ENCODE peak calls at places on chromosomes 12 and 14, in ten cellular contexts. X, Y, E, B, I, A, G, O, D and W are unnamed samples.

GRCh38 chr12:5220835-5221234 is 177.2 kb downstream of the KCNA5 start:
- DNase-seq in Y (no peak), E (no peak), G (no peak), B (no peak), I (no peak), D (no peak), X (no peak), A (no peak), O (no peak), W (no peak)

GRCh38 chr12:19544351-19544750 is 105.1 kb downstream of the AEBP2 start:
- DNase-seq in G (no peak), D (no peak), A (no peak), E (no peak), O (no peak), B (no peak), X (no peak), I (no peak), Y (no peak), W (no peak)

GRCh38 chr14:92099802-92100201 is 6.6 kb downstream of the ATXN3 start:
- DNase-seq in I (no peak), X (no peak), A (no peak), Y (no peak), B (no peak), D (no peak), O (no peak), E (no peak), G (no peak), W (no peak)

GRCh38 chr14:88037270-88037669 is 32.3 kb downstream of the GPR65 start:
- DNase-seq in E (no peak), D (peak; percentile 16), I (no peak), X (no peak), O (no peak), B (no peak), A (no peak), G (no peak), Y (no peak), W (no peak)

GRCh38 chr14:35335388-35336092 is 43.4 kb downstream of the PSMA6 start:
- DNase-seq in I (peak; percentile 87), A (no peak), G (no peak), D (no peak), X (peak; percentile 60), B (peak; percentile 57), Y (peak; percentile 47), E (no peak), O (peak; percentile 75), W (no peak)

GRCh38 chr14:35164849-35165248 is 42.5 kb downstream of the PRORP start:
- DNase-seq in Y (no peak), O (no peak), B (no peak), E (no peak), D (no peak), X (no peak), A (no peak), I (no peak), G (no peak), W (no peak)

GRCh38 chr14:76937181-76938091 is 91.1 kb downstream of the IRF2BPL start:
- DNase-seq in G (no peak), E (no peak), B (peak; percentile 73), I (peak; percentile 39), Y (peak; percentile 50), O (peak; percentile 81), A (no peak), X (peak; percentile 91), D (peak; percentile 60), W (no peak)

GRCh38 chr12:5621329-5621728 is 189.4 kb downstream of the NTF3 start:
- DNase-seq in A (no peak), X (no peak), B (no peak), G (no peak), Y (no peak), D (no peak), O (no peak), I (no peak), E (no peak), W (no peak)

GRCh38 chr12:6688543-6688999 is 604 bp downstream of the ZNF384 start:
- DNase-seq in B (no peak), X (no peak), Y (peak; percentile 30), E (peak; percentile 80), O (peak; percentile 76), G (peak; percentile 89), I (peak; percentile 49), A (no peak), D (no peak), W (peak; percentile 33)

GRCh38 chr14:39229222-39229543 is 4.5 kb upstream of the MIA2 start:
- DNase-seq in D (no peak), Y (no peak), G (no peak), B (no peak), E (no peak), I (no peak), O (no peak), X (no peak), A (no peak), W (peak; percentile 15)

GRCh38 chr14:58488550-58488949 is 61.0 kb downstream of the KIAA0586 start:
- DNase-seq in X (no peak), Y (no peak), G (no peak), D (peak; percentile 9), A (no peak), E (no peak), I (no peak), B (no peak), O (no peak), W (no peak)

GRCh38 chr12:51746416-51746815 is 102.1 kb downstream of the FIGNL2 start:
- DNase-seq in I (no peak), O (no peak), G (no peak), X (no peak), D (no peak), Y (no peak), B (no peak), E (no peak), A (no peak), W (no peak)

GRCh38 chr12:68675098-68675842 is 11.5 kb upstream of the NUP107 start:
- DNase-seq in A (no peak), X (no peak), B (no peak), O (no peak), I (peak; percentile 48), D (peak; percentile 43), G (peak; percentile 88), Y (no peak), E (no peak), W (peak; percentile 76)

DNA sequence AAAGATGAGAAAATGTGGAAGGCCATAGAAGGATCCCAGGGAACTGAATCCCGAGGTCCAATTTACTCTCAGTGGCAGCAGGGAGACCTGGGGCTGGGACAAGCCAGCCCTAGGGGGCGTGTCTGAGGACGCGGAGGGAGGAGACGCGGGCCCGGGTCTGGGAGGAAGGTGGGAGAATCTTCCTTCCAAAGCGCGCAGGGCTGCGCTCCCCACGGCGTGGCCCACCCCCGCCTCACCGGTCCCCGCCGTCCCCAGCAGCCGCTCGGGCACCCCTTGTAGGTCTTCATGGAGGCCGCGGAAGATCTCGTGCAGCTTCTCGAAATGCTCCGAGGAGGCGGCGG is 323 bp downstream of the VTI1B start:
- DNase-seq in X (peak; percentile 78), O (peak; percentile 65), G (peak; percentile 93), E (peak; percentile 56), Y (peak; percentile 58), B (peak; percentile 75), I (peak; percentile 73), D (peak; percentile 88), A (peak; percentile 28), W (peak; percentile 50)
- TF ChIP-seq CTCF in X (peak; percentile 48), O (no peak), G (peak; percentile 15), E (peak; percentile 29), Y (no peak), B (peak; percentile 44), I (no peak), D (peak; percentile 37), A (no peak), W (peak; percentile 24)

GRCh38 chr14:90624228-90624627 is 192.0 kb downstream of the TTC7B start:
- DNase-seq in A (peak; percentile 42), Y (peak; percentile 42), X (peak; percentile 76), G (no peak), O (peak; percentile 48), I (no peak), E (no peak), D (no peak), B (peak; percentile 32), W (no peak)
- H3K27me3 ChIP-seq in A (no peaks in the 10 kb centered on the region), Y (no peaks in the 10 kb centered on the region), X (no peaks in the 10 kb centered on the region), G (no peaks in the 10 kb centered on the region), O (no peaks in the 10 kb centered on the region), I (no peaks in the 10 kb centered on the region), E (no peaks in the 10 kb centered on the region), D (no peaks in the 10 kb centered on the region), B (no peaks in the 10 kb centered on the region), W (no peaks in the 10 kb centered on the region)

GRCh38 chr14:90556666-90557450 is 160.0 kb downstream of the CALM1 start:
- DNase-seq in G (peak; percentile 36), E (no peak), Y (no peak), B (no peak), D (no peak), O (no peak), X (no peak), A (no peak), I (no peak), W (no peak)
- H3K27ac ChIP-seq in G (no peak overlapping the region), E (peak overlapping the region; percentile 99), Y (no peak overlapping the region), B (peak overlapping the region; percentile 80), D (no peak overlapping the region), O (no peak overlapping the region), X (no peak overlapping the region), A (no peak overlapping the region), I (peak overlapping the region; percentile 70), W (no peak overlapping the region)

DNA sequence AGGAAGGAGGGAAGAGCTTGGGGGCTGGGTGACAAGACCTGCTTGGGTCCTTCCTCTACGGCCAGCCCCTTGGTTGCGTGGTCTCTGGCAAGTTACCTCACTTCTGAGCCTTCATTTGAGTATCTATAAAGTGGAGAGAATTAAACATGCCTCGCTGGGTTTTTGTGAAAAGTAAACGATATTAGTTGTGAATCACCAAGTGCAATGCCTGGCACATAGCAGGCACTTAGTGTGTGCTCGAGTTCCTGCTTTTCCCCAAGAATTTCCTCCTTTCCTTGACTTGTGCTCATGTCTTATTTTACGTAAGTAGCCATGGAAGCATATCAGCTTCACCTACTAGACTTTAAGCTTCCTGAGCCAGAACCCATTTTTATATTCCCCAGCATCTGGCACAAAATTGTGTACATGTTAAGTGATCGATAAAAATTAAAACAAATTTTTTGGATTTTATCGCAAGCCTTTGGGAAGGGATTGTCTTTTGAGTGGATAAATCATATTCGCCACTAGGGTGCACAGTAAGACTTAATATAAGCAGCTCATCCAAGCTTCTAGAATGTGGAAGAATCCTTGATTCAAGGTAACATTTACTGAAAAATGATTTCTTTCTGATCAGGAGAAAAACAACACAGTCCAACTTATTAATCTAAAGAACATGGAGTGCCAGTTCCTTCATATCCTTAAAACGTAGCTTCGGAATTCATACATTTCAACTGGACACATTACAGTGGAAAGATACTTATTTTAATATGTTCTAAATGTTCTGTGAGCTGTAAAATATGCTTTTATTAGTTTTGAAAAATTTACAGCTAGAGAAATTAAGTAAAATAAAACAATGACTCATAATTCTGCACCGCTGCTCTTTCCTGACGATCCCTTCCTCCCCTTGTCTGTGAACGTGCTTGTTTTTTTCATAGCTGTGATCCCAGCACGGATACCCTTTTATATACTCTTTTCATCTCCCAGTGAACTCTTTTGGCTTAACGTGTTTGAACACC is 62.0 kb downstream of the SLC25A47 start:
- DNase-seq in B (no peak), A (peak; percentile 35), Y (no peak), E (no peak), D (peak; percentile 52), I (no peak), X (no peak), O (no peak), G (no peak), W (no peak)
- TF ChIP-seq CTCF in B (peak; percentile 60), A (peak; percentile 75), Y (peak; percentile 32), E (peak; percentile 68), D (peak; percentile 55), I (no peak), X (peak; percentile 43), O (peak; percentile 74), G (peak; percentile 15), W (no peak)